ENCODE peak calls at places on chromosome 17, in ten cellular contexts. W is A549; K is hypothalamus; L is NCI-H1092 treated with DMSO at 0.1 percent for 48 hours; T is AG08395; Y is prostate gland; V is HEK293T; N is AG04450; Z is activated CD4-positive, alpha-beta T cell treated with anti-CD3 and anti-CD28 coated beads, Interleukin-2, amount 10 ng/mL, durations not matched to agents 7 days and 5 days; Q is heart left ventricle. E is an unnamed sample.

GRCh38 chr17:32124985-32125847 is 17.1 kb upstream of the RHOT1 start:
- DNase-seq in K (no peak), Z (no peak), Y (no peak), T (no peak), L (no peak), W (peak), V (no peak), N (no peak), Q (no peak), E (no peak)

GRCh38 chr17:4742133-4742532 is 2.4 kb upstream of the CXCL16 start:
- DNase-seq in T (no peak), V (no peak), Q (no peak), N (no peak), W (no peak), K (no peak), Z (no peak), L (no peak), Y (no peak), E (no peak)

GRCh38 chr17:81073967-81074366 is 39.0 kb downstream of the BAIAP2 start:
- DNase-seq in Z (no peak), Q (no peak), K (no peak), T (no peak), V (no peak), L (no peak), N (no peak), Y (no peak), W (no peak), E (no peak)

GRCh38 chr17:58325289-58325726 is 3.3 kb downstream of the TSPOAP1 start:
- DNase-seq in N (no peak), T (no peak), V (no peak), Y (no peak), W (no peak), Q (peak), L (no peak), K (no peak), Z (peak), E (peak)

GRCh38 chr17:32673964-32674363 is 187.2 kb downstream of the CDK5R1 start:
- DNase-seq in T (no peak), N (no peak), Z (no peak), L (no peak), K (no peak), Q (no peak), W (no peak), Y (no peak), V (no peak), E (no peak)

GRCh38 chr17:75645501-75645888 is 12.3 kb downstream of the SMIM5 start:
- DNase-seq in Z (no peak), Y (peak), T (no peak), N (no peak), Q (no peak), K (no peak), L (no peak), V (no peak), W (peak), E (peak)

GRCh38 chr17:55238931-55239297 is 25.8 kb upstream of the HLF start:
- DNase-seq in V (peak), W (peak), Q (no peak), L (peak), Y (no peak), Z (no peak), N (no peak), K (no peak), T (no peak), E (peak)

GRCh38 chr17:49213399-49213798 is 2.9 kb downstream of the ABI3 start:
- DNase-seq in Y (no peak), Q (no peak), K (no peak), N (no peak), L (no peak), T (no peak), V (no peak), W (no peak), Z (no peak), E (no peak)

GRCh38 chr17:73013816-73014663 is 78.4 kb downstream of the SLC39A11 start:
- DNase-seq in W (peak), Q (no peak), K (no peak), V (peak), Z (no peak), L (peak), N (no peak), T (no peak), Y (no peak), E (peak)

GRCh38 chr17:73203135-73203787 is 10.4 kb downstream of the COG1 start:
- DNase-seq in L (peak), V (no peak), Q (no peak), Y (peak), T (no peak), Z (no peak), K (no peak), W (no peak), N (no peak), E (peak)

GRCh38 chr17:75872434-75873351 is 5.7 kb downstream of the TRIM47 start:
- DNase-seq in L (no peak), Y (peak), Z (peak), V (no peak), Q (peak), T (peak), K (no peak), N (no peak), W (peak), E (peak)